ENCODE peak calls at places on chromosomes 5 and 9, in ten cellular contexts. One of them, this sample, is unnamed. For H3K9me3, the result is how much of the 10 kb centered on the place peaks cover.

GRCh38 chr5:180668835-180669596 is 19.6 kb upstream of the FLT4 start:
- DNase-seq in Panc1: no peak
- DNase-seq in upper lobe of right lung: peak
- DNase-seq in PC-3: no peak
- DNase-seq in transverse colon: no peak
- DNase-seq in kidney: no peak
- DNase-seq in ovary: no peak
- DNase-seq in HepG2: peak
- DNase-seq in body of pancreas: no peak
- DNase-seq in sigmoid colon: no peak
- DNase-seq in this sample: no peak

GRCh38 chr5:91281409-91281808 is 101.7 kb downstream of the ARRDC3 start:
- DNase-seq in PC-3: peak
- DNase-seq in HepG2: no peak
- DNase-seq in body of pancreas: no peak
- DNase-seq in kidney: no peak
- DNase-seq in transverse colon: no peak
- DNase-seq in Panc1: peak
- DNase-seq in upper lobe of right lung: no peak
- DNase-seq in sigmoid colon: no peak
- DNase-seq in ovary: no peak
- DNase-seq in this sample: no peak

GRCh38 chr9:1353291-1353690 is 303.1 kb downstream of the DMRT2 start:
- DNase-seq in body of pancreas: no peak
- DNase-seq in transverse colon: no peak
- DNase-seq in kidney: no peak
- DNase-seq in upper lobe of right lung: no peak
- DNase-seq in Panc1: no peak
- DNase-seq in ovary: no peak
- DNase-seq in PC-3: peak
- DNase-seq in sigmoid colon: no peak
- DNase-seq in HepG2: no peak
- DNase-seq in this sample: no peak

GRCh38 chr5:72951850-72952468 is 3.9 kb upstream of the FCHO2 start:
- DNase-seq in body of pancreas: no peak
- DNase-seq in kidney: no peak
- DNase-seq in Panc1: peak
- DNase-seq in PC-3: peak
- DNase-seq in upper lobe of right lung: no peak
- DNase-seq in transverse colon: peak
- DNase-seq in HepG2: no peak
- DNase-seq in sigmoid colon: no peak
- DNase-seq in ovary: no peak
- DNase-seq in this sample: no peak

GRCh38 chr5:79297661-79298060 is 61.7 kb downstream of the JMY start:
- DNase-seq in body of pancreas: no peak
- DNase-seq in sigmoid colon: no peak
- DNase-seq in upper lobe of right lung: no peak
- DNase-seq in transverse colon: no peak
- DNase-seq in kidney: no peak
- DNase-seq in Panc1: no peak
- DNase-seq in HepG2: no peak
- DNase-seq in ovary: no peak
- DNase-seq in PC-3: peak
- DNase-seq in this sample: no peak

GRCh38 chr5:109953821-109954220 is 264.1 kb downstream of the MAN2A1 start:
- DNase-seq in body of pancreas: no peak
- DNase-seq in kidney: no peak
- DNase-seq in PC-3: no peak
- DNase-seq in transverse colon: no peak
- DNase-seq in sigmoid colon: no peak
- DNase-seq in Panc1: no peak
- DNase-seq in HepG2: no peak
- DNase-seq in upper lobe of right lung: no peak
- DNase-seq in ovary: no peak
- DNase-seq in this sample: peak

GRCh38 chr9:94687451-94687850 is 39.0 kb upstream of the AOPEP start:
- DNase-seq in HepG2: no peak
- DNase-seq in transverse colon: no peak
- DNase-seq in upper lobe of right lung: no peak
- DNase-seq in PC-3: no peak
- DNase-seq in kidney: no peak
- DNase-seq in ovary: no peak
- DNase-seq in Panc1: no peak
- DNase-seq in body of pancreas: no peak
- DNase-seq in sigmoid colon: no peak
- DNase-seq in this sample: no peak

GRCh38 chr9:87564706-87565335 is 67.2 kb downstream of the DAPK1 start:
- DNase-seq in sigmoid colon: no peak
- DNase-seq in kidney: no peak
- DNase-seq in ovary: no peak
- DNase-seq in HepG2: no peak
- DNase-seq in Panc1: no peak
- DNase-seq in upper lobe of right lung: no peak
- DNase-seq in body of pancreas: no peak
- DNase-seq in PC-3: no peak
- DNase-seq in transverse colon: no peak
- DNase-seq in this sample: no peak

GRCh38 chr5:134438268-134438622 is 26.6 kb upstream of the CDKN2AIPNL start:
- DNase-seq in upper lobe of right lung: peak
- DNase-seq in kidney: no peak
- DNase-seq in sigmoid colon: no peak
- DNase-seq in HepG2: no peak
- DNase-seq in ovary: no peak
- DNase-seq in PC-3: peak
- DNase-seq in transverse colon: no peak
- DNase-seq in body of pancreas: no peak
- DNase-seq in Panc1: no peak
- DNase-seq in this sample: no peak

GRCh38 chr5:55934117-55934613 is 60.6 kb downstream of the IL6ST start:
- DNase-seq in kidney: no peak
- DNase-seq in upper lobe of right lung: peak
- DNase-seq in PC-3: peak
- DNase-seq in HepG2: peak
- DNase-seq in transverse colon: no peak
- DNase-seq in sigmoid colon: no peak
- DNase-seq in body of pancreas: no peak
- DNase-seq in Panc1: no peak
- DNase-seq in ovary: no peak
- DNase-seq in this sample: no peak

GRCh38 chr9:95089916-95090791 is 227.4 kb downstream of the FANCC start:
- DNase-seq in upper lobe of right lung: no peak
- DNase-seq in sigmoid colon: peak
- DNase-seq in transverse colon: no peak
- DNase-seq in Panc1: no peak
- DNase-seq in HepG2: no peak
- DNase-seq in kidney: peak
- DNase-seq in body of pancreas: peak
- DNase-seq in PC-3: no peak
- DNase-seq in ovary: no peak
- DNase-seq in this sample: no peak

DNA sequence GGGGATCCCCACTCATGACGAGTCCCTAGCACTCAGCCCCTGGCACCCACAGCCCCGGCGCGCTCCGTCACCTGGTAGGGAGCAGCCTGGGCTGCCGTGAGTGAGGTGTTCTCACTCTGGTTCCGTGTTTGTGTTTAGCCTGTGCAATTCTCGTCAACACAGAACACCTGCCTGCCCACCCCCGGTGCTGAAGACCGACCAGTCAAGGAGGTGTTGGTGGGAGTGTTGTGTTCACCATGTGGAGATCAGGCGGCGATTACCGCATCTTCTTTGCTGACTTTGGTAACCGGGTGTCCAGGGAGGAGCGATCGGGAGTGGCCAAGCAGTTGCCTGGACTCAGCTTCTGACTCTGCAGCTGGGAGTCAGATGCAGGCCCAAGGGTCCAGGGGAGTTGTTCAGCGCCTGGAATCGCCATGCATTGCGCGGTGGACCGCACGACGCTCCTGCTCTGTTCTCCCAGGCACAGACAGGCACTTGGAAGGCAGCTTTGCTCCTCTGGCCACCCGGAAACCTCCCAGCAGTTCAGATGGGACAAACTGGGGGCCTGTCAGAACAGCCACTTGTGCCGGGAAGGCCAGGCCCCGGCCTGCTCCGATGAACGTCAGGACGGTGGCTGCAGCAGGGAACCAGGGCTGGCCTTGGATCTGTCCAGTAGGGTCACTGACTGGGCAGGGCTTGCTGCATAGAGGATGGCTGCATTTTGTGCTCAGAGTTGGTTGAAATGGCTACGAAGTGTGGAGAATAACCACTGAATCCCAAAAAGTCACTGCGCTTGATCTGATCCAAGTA is 28.2 kb downstream of the EXOC3 start:
- DNase-seq in transverse colon: no peak
- DNase-seq in kidney: peak
- DNase-seq in Panc1: no peak
- DNase-seq in body of pancreas: no peak
- DNase-seq in sigmoid colon: peak
- DNase-seq in ovary: peak
- DNase-seq in upper lobe of right lung: peak
- DNase-seq in HepG2: no peak
- DNase-seq in PC-3: no peak
- DNase-seq in this sample: peak
- H3K4me3 ChIP-seq in transverse colon: no peak
- H3K4me3 ChIP-seq in kidney: no peak
- H3K4me3 ChIP-seq in Panc1: peak
- H3K4me3 ChIP-seq in body of pancreas: no peak
- H3K4me3 ChIP-seq in sigmoid colon: no peak
- H3K4me3 ChIP-seq in ovary: no peak
- H3K4me3 ChIP-seq in upper lobe of right lung: no peak
- H3K4me3 ChIP-seq in HepG2: no peak
- H3K4me3 ChIP-seq in PC-3: peak
- H3K4me3 ChIP-seq in this sample: no peak

GRCh38 chr9:71663931-71664459 is 104.3 kb downstream of the CEMIP2 start:
- DNase-seq in sigmoid colon: no peak
- DNase-seq in body of pancreas: no peak
- DNase-seq in HepG2: peak
- DNase-seq in Panc1: no peak
- DNase-seq in transverse colon: no peak
- DNase-seq in upper lobe of right lung: no peak
- DNase-seq in kidney: no peak
- DNase-seq in PC-3: peak
- DNase-seq in ovary: no peak
- DNase-seq in this sample: no peak
- H3K27ac ChIP-seq in sigmoid colon: no peak
- H3K27ac ChIP-seq in body of pancreas: no peak
- H3K27ac ChIP-seq in HepG2: no peak
- H3K27ac ChIP-seq in Panc1: no peak
- H3K27ac ChIP-seq in transverse colon: no peak
- H3K27ac ChIP-seq in upper lobe of right lung: peak
- H3K27ac ChIP-seq in kidney: no peak
- H3K27ac ChIP-seq in PC-3: no peak
- H3K27ac ChIP-seq in ovary: no peak
- H3K27ac ChIP-seq in this sample: no peak

GRCh38 chr5:138229387-138229786 is 16.3 kb upstream of the CDC23 start:
- DNase-seq in PC-3: no peak
- DNase-seq in sigmoid colon: no peak
- DNase-seq in upper lobe of right lung: no peak
- DNase-seq in ovary: no peak
- DNase-seq in HepG2: no peak
- DNase-seq in Panc1: no peak
- DNase-seq in body of pancreas: no peak
- DNase-seq in transverse colon: no peak
- DNase-seq in kidney: no peak
- DNase-seq in this sample: no peak

GRCh38 chr5:138230261-138230660 is 17.1 kb upstream of the CDC23 start:
- DNase-seq in Panc1: no peak
- DNase-seq in upper lobe of right lung: no peak
- DNase-seq in transverse colon: no peak
- DNase-seq in ovary: no peak
- DNase-seq in PC-3: no peak
- DNase-seq in sigmoid colon: no peak
- DNase-seq in kidney: peak
- DNase-seq in body of pancreas: no peak
- DNase-seq in HepG2: no peak
- DNase-seq in this sample: peak

GRCh38 chr5:138230981-138231589 is 18.0 kb upstream of the CDC23 start:
- DNase-seq in sigmoid colon: no peak
- DNase-seq in HepG2: peak
- DNase-seq in PC-3: peak
- DNase-seq in body of pancreas: peak
- DNase-seq in transverse colon: no peak
- DNase-seq in upper lobe of right lung: no peak
- DNase-seq in kidney: no peak
- DNase-seq in Panc1: no peak
- DNase-seq in ovary: no peak
- DNase-seq in this sample: no peak

GRCh38 chr5:138234651-138235050 is 21.5 kb upstream of the CDC23 start:
- DNase-seq in ovary: no peak
- DNase-seq in sigmoid colon: no peak
- DNase-seq in kidney: no peak
- DNase-seq in Panc1: no peak
- DNase-seq in HepG2: no peak
- DNase-seq in body of pancreas: no peak
- DNase-seq in transverse colon: no peak
- DNase-seq in upper lobe of right lung: no peak
- DNase-seq in PC-3: no peak
- DNase-seq in this sample: no peak

GRCh38 chr5:138233280-138233679 is 20.2 kb upstream of the CDC23 start:
- DNase-seq in body of pancreas: no peak
- DNase-seq in transverse colon: no peak
- DNase-seq in ovary: no peak
- DNase-seq in sigmoid colon: no peak
- DNase-seq in kidney: no peak
- DNase-seq in PC-3: no peak
- DNase-seq in Panc1: no peak
- DNase-seq in HepG2: no peak
- DNase-seq in upper lobe of right lung: no peak
- DNase-seq in this sample: no peak
- H3K9me3 ChIP-seq in body of pancreas: under half
- H3K9me3 ChIP-seq in transverse colon: under half
- H3K9me3 ChIP-seq in ovary: under half
- H3K9me3 ChIP-seq in sigmoid colon: under half
- H3K9me3 ChIP-seq in kidney: under half
- H3K9me3 ChIP-seq in PC-3: under half
- H3K9me3 ChIP-seq in Panc1: under half
- H3K9me3 ChIP-seq in HepG2: under half
- H3K9me3 ChIP-seq in upper lobe of right lung: under half
- H3K9me3 ChIP-seq in this sample: under half

DNA sequence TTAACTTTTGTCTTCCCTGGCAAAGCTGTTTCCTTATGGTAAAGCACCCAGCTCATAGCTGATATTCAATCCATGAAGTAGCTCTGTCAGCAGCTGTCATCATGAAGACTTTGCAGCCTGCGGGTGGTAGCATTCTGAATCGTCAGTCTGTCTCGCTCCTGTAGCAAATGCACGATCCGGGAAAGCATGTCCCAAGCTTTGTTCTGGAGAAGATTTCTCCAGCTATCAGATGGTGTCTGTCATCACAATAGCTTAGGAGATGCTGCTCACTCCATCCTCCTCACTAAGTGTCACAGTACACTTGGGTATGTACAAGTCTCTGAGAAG is 191.3 kb upstream of the MSX2 start:
- DNase-seq in sigmoid colon: no peak
- DNase-seq in ovary: no peak
- DNase-seq in Panc1: peak
- DNase-seq in body of pancreas: no peak
- DNase-seq in PC-3: no peak
- DNase-seq in HepG2: no peak
- DNase-seq in upper lobe of right lung: no peak
- DNase-seq in transverse colon: no peak
- DNase-seq in kidney: no peak
- DNase-seq in this sample: no peak
- H3K4me3 ChIP-seq in sigmoid colon: no peak
- H3K4me3 ChIP-seq in ovary: no peak
- H3K4me3 ChIP-seq in Panc1: peak
- H3K4me3 ChIP-seq in body of pancreas: no peak
- H3K4me3 ChIP-seq in PC-3: peak
- H3K4me3 ChIP-seq in HepG2: no peak
- H3K4me3 ChIP-seq in upper lobe of right lung: no peak
- H3K4me3 ChIP-seq in transverse colon: no peak
- H3K4me3 ChIP-seq in kidney: no peak
- H3K4me3 ChIP-seq in this sample: no peak